ENCODE peak calls at places on chromosomes 11 and 22, in four cellular contexts. G is CD8-positive, alpha-beta T cell; N is fibroblast of pulmonary artery; H is Peyer's patch. B is an unnamed sample.

GRCh38 chr11:2580444-2581050 is 119.2 kb downstream of the KCNQ1OT1 start:
- DNase-seq in G (no peak), N (no peak), H (peak), B (no peak)

GRCh38 chr22:26502688-26503561 is 9.3 kb downstream of the TFIP11 start:
- DNase-seq in G (peak), N (peak), H (peak), B (peak)

GRCh38 chr11:2768471-2769408 is 68.9 kb upstream of the KCNQ1OT1 start:
- DNase-seq in G (peak), N (peak), H (peak), B (no peak)

GRCh38 chr22:23011105-23011674 is 59.1 kb upstream of the GNAZ start:
- DNase-seq in G (no peak), N (no peak), H (no peak), B (no peak)

GRCh38 chr22:48071305-48071704 is 1308.9 kb downstream of the TBC1D22A start:
- DNase-seq in G (no peak), N (no peak), H (no peak), B (no peak)

GRCh38 chr11:101126551-101127347 is 2.9 kb downstream of the PGR start:
- DNase-seq in G (no peak), N (peak), H (no peak), B (no peak)

GRCh38 chr11:88553204-88553603 is 215.7 kb upstream of the CTSC start:
- DNase-seq in G (no peak), N (peak), H (no peak), B (no peak)

GRCh38 chr11:70016666-70017347 is 61.3 kb upstream of the ANO1 start:
- DNase-seq in G (no peak), N (peak), H (no peak), B (peak)

GRCh38 chr11:16779436-16779835 is 41.0 kb downstream of the C11orf58 start:
- DNase-seq in G (no peak), N (no peak), H (no peak), B (no peak)

GRCh38 chr11:68532719-68533369 is 72.3 kb downstream of the PPP6R3 start:
- DNase-seq in G (no peak), N (no peak), H (no peak), B (no peak)

GRCh38 chr22:24006207-24006913 is 1.1 kb upstream of the GSTT4 start:
- DNase-seq in G (no peak), N (no peak), H (no peak), B (no peak)

GRCh38 chr22:24322522-24322921 is 51.9 kb downstream of the SPECC1L start:
- DNase-seq in G (no peak), N (no peak), H (no peak), B (no peak)

GRCh38 chr11:79926707-79927106 is 485.9 kb upstream of the TENM4 start:
- DNase-seq in G (no peak), N (no peak), H (no peak), B (no peak)

GRCh38 chr11:79931692-79932091 is 490.9 kb upstream of the TENM4 start:
- DNase-seq in G (no peak), N (no peak), H (no peak), B (no peak)

GRCh38 chr11:79937935-79938334 is 497.1 kb upstream of the TENM4 start:
- DNase-seq in G (no peak), N (no peak), H (no peak), B (no peak)

DNA sequence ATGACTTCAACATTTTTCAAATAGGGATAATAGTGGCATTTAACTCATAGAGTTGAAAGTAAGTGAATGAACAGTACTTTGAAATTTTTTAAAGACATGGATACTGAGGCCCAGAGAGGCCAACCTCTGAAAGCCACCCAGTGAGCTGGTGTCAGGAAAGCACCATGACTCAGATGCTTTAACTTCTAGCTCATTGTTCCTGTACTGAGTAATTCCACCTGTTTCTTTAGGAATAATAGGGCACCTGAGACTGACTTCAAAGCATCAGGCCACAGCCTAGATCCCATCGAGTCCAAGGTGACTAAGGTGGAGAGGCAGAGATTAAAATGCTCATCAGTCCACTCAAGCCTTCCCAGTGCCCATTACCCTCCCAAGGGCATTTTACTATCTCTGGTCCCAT is 491.8 kb upstream of the TENM4 start:
- DNase-seq in G (no peak), N (no peak), H (no peak), B (no peak)
- TF ChIP-seq CTCF in G (no peak), N (no peak), H (no peak), B (no peak)

GRCh38 chr11:102615894-102616432 is 9.2 kb downstream of the MMP20 start:
- DNase-seq in G (no peak), N (no peak), H (no peak), B (no peak)

GRCh38 chr11:102617491-102618026 is 7.6 kb downstream of the MMP20 start:
- DNase-seq in G (no peak), N (no peak), H (no peak), B (no peak)

GRCh38 chr11:102613455-102613854 is 11.7 kb downstream of the MMP20 start:
- DNase-seq in G (no peak), N (no peak), H (no peak), B (no peak)

GRCh38 chr11:102614485-102614884 is 10.6 kb downstream of the MMP20 start:
- DNase-seq in G (no peak), N (no peak), H (no peak), B (no peak)

GRCh38 chr11:102615077-102615893 is 9.8 kb downstream of the MMP20 start:
- DNase-seq in G (no peak), N (no peak), H (no peak), B (no peak)
- H3K4me3 ChIP-seq in G (no peak), N (no peak), H (no peak), B (no peak)

GRCh38 chr11:61955031-61955415 is 4.9 kb downstream of the BEST1 start:
- DNase-seq in G (no peak), N (peak), H (no peak), B (no peak)
- TF ChIP-seq CTCF in G (no peak), N (peak), H (no peak), B (no peak)

GRCh38 chr11:32434387-32435151 is 770 bp downstream of the WT1 start:
- DNase-seq in G (no peak), N (peak), H (no peak), B (no peak)
- H3K4me3 ChIP-seq in G (no peak), N (peak), H (peak), B (no peak)

GRCh38 chr11:31366795-31367194 is 2.7 kb downstream of the DCDC1 start:
- DNase-seq in G (peak), N (no peak), H (no peak), B (no peak)

GRCh38 chr11:31369348-31370329 is at the start of the genes DCDC1 and DNAJC24:
- DNase-seq in G (peak), N (peak), H (peak), B (peak)
- TF ChIP-seq CTCF in G (no peak), N (no peak), H (no peak), B (no peak)

GRCh38 chr11:65329503-65329902 is 4.1 kb upstream of the DPF2 start:
- DNase-seq in G (no peak), N (no peak), H (no peak), B (no peak)
- H3K4me3 ChIP-seq in G (no peak), N (no peak), H (no peak), B (no peak)

GRCh38 chr11:78177216-78177615 is 11.2 kb downstream of the KCTD21 start:
- DNase-seq in G (no peak), N (no peak), H (no peak), B (no peak)
- TF ChIP-seq CTCF in G (no peak), N (no peak), H (no peak), B (no peak)

GRCh38 chr22:46288846-46289243 is 7.8 kb upstream of the GTSE1 start:
- DNase-seq in G (no peak), N (no peak), H (no peak), B (no peak)
- H3K4me3 ChIP-seq in G (no peak), N (no peak), H (no peak), B (no peak)

DNA sequence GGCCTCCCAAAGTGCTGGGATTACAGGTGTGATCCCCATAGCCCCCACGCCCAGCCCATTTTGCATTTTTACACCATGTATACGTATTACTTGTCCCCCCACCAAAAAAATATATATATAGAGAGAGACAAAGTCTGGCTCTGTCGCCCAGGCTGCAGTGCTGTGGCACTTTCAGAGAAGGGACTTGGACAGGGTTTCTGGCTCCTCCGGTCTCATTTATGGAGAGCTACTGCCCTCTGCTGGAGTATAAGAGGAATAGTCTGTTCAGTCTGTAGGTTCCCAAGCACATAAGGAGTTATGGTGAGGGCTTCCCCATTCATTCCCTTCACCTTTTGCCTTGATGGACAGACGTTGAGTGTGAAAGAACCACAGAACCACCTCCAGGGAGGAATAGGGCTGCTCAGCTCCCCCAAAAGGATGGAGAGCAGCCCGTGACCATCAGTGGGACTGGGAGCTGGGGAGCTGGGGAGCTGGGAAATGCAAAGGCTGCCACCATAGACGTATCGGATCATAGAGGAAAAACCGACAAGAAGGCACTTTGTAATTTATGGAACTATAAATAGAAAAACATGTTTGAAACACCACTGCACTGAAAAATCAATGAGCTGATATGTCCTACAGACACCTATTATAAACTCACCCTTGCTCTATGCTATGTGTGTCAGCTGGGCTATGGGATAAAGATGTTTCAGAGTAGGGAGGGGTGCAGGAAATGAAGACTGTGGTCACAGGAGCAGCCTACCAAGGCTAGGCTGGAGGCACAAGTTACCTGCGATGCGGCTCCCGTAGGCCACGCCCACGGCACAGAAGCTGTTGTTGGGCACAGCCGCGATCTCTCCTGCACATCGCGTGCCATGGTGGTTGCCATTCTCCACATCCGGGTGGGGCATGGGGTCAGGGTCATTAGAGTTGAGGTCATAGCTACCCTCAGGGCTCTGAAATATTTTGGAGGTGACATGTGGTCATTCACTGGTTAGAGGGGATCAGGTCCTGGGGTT is 5.2 kb downstream of the PCSK7 start:
- DNase-seq in G (peak), N (peak), H (no peak), B (peak)
- TF ChIP-seq CTCF in G (peak), N (peak), H (peak), B (peak)

GRCh38 chr11:110096369-110096976 is 3.3 kb downstream of the ZC3H12C start:
- DNase-seq in G (no peak), N (no peak), H (no peak), B (no peak)
- H3K4me3 ChIP-seq in G (no peak), N (no peak), H (no peak), B (no peak)